ENCODE peak calls at places on chromosome 19, in four cellular contexts. T is neural progenitor cell, B is astrocyte, S is left ventricle myocardium inferior. Y is an unnamed sample. For H3K36me3, the result is how much of the 10 kb centered on the place peaks cover.

GRCh38 chr19:42531313-42531712 is 3.0 kb upstream of the CEACAM1 start:
- DNase-seq in T (no peak), B (no peak), S (no peak), Y (no peak)

GRCh38 chr19:16467581-16467980 is 4.2 kb downstream of the EPS15L1 start:
- DNase-seq in B (no peak), T (no peak), S (peak), Y (no peak)

GRCh38 chr19:15813916-15814315 is 1.5 kb downstream of the OR10H1 start:
- DNase-seq in S (no peak), T (no peak), B (no peak), Y (no peak)

GRCh38 chr19:55344444-55344843 is 4.8 kb downstream of the KMT5C start:
- DNase-seq in B (no peak), T (no peak), S (no peak), Y (no peak)

GRCh38 chr19:33755314-33756020 is 41.2 kb upstream of the KCTD15 start:
- DNase-seq in S (no peak), B (no peak), T (peak), Y (no peak)

GRCh38 chr19:1041835-1042685 is 2.2 kb downstream of the ABCA7 start:
- DNase-seq in B (no peak), S (no peak), T (no peak), Y (no peak)

GRCh38 chr19:17829855-17830566 is 8.7 kb upstream of the INSL3 start:
- DNase-seq in B (peak), T (peak), S (no peak), Y (peak)

GRCh38 chr19:47623921-47624391 is 15.0 kb downstream of the BICRA start:
- DNase-seq in S (no peak), T (no peak), B (no peak), Y (no peak)

GRCh38 chr19:32404213-32404938 is 1.2 kb upstream of the DPY19L3 start:
- DNase-seq in T (peak), S (no peak), B (no peak), Y (peak)

GRCh38 chr19:14769201-14769600 is 9.2 kb downstream of the ADGRE2 start:
- DNase-seq in T (no peak), S (no peak), B (no peak), Y (no peak)

GRCh38 chr19:6697291-6697690 is 23.2 kb downstream of the C3 start:
- DNase-seq in S (no peak), T (no peak), B (no peak), Y (no peak)

GRCh38 chr19:1254081-1254527 is 5.7 kb downstream of the MIDN start:
- DNase-seq in T (no peak), B (no peak), S (no peak), Y (no peak)

GRCh38 chr19:2345794-2346663 is 14.0 kb upstream of the TMPRSS9 start:
- DNase-seq in T (no peak), B (no peak), S (peak), Y (no peak)

GRCh38 chr19:10365518-10365917 is 14.9 kb downstream of the TYK2 start:
- DNase-seq in B (no peak), T (no peak), S (no peak), Y (no peak)

GRCh38 chr19:42132030-42132628 is at the start of gene POU2F2:
- DNase-seq in S (peak), B (no peak), T (peak), Y (no peak)

GRCh38 chr19:3622224-3622623 is 4.4 kb downstream of the CACTIN start:
- DNase-seq in B (no peak), S (no peak), T (no peak), Y (no peak)
- H3K36me3 ChIP-seq in B (under half), S (under half), T (under half), Y (half or more)

GRCh38 chr19:40989453-40989852 is 1.6 kb upstream of the CYP2B6 start:
- DNase-seq in S (no peak), T (no peak), B (no peak), Y (no peak)
- H3K4me3 ChIP-seq in S (no peak), T (no peak), B (no peak), Y (no peak)

GRCh38 chr19:4660181-4660791 is 9.9 kb downstream of the MYDGF start:
- DNase-seq in S (no peak), B (no peak), T (peak), Y (no peak)

GRCh38 chr19:4660993-4661392 is 9.1 kb downstream of the MYDGF start:
- DNase-seq in B (no peak), S (no peak), T (no peak), Y (no peak)

GRCh38 chr19:4662812-4663211 is 7.3 kb downstream of the MYDGF start:
- DNase-seq in B (no peak), S (no peak), T (no peak), Y (no peak)

GRCh38 chr19:4662020-4662695 is 8.0 kb downstream of the MYDGF start:
- DNase-seq in S (no peak), B (no peak), T (no peak), Y (no peak)

GRCh38 chr19:4664642-4665041 is 5.5 kb downstream of the MYDGF start:
- DNase-seq in B (no peak), T (no peak), S (no peak), Y (no peak)
- H3K36me3 ChIP-seq in B (under half), T (under half), S (half or more), Y (half or more)

GRCh38 chr19:45677351-45678230 is 9.6 kb downstream of the GIPR start:
- DNase-seq in B (peak), T (peak), S (peak), Y (peak)
- H3K4me3 ChIP-seq in B (peak), T (peak), S (peak), Y (peak)

GRCh38 chr19:52557231-52557995 is 12.7 kb upstream of the ZNF701 start:
- DNase-seq in S (no peak), B (no peak), T (no peak), Y (no peak)
- H3K36me3 ChIP-seq in S (half or more), B (under half), T (under half), Y (half or more)

DNA sequence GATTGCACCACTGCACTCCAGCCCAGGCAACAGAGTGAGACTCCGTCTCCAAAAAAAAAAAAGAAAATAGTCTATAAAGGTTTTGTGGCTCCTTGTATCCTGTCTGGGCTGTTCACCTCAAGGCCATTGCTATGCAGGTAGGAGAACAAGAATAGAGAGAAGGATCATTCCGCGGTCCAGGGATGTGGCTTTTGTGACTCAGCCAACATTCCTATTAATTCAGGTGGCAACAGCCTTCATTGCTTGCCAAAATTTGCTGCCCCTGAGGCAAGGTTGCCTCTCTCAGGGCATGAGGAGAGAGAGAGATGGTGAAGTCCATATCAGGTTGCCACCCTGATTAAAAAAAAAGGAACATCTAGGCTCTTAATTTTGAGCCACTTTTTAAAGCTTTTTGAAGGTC is 8.0 kb downstream of the ZNF551 start:
- DNase-seq in S (no peak), B (no peak), T (no peak), Y (no peak)
- H3K4me3 ChIP-seq in S (no peak), B (no peak), T (no peak), Y (no peak)

GRCh38 chr19:23516266-23516665 is 121.0 kb upstream of the ZNF91 start:
- DNase-seq in S (no peak), T (no peak), B (no peak), Y (no peak)
- H3K36me3 ChIP-seq in S (under half), T (under half), B (under half), Y (under half)

GRCh38 chr19:39788244-39788643 is 9.6 kb downstream of the LEUTX start:
- DNase-seq in T (no peak), B (no peak), S (no peak), Y (no peak)

GRCh38 chr19:39797083-39797482 is 18.4 kb downstream of the LEUTX start:
- DNase-seq in S (no peak), T (no peak), B (no peak), Y (no peak)

GRCh38 chr19:39796000-39796498 is 17.4 kb downstream of the LEUTX start:
- DNase-seq in B (no peak), T (no peak), S (no peak), Y (no peak)

GRCh38 chr19:39795001-39795400 is 16.3 kb downstream of the LEUTX start:
- DNase-seq in B (no peak), T (no peak), S (no peak), Y (no peak)

GRCh38 chr19:39792999-39793546 is 14.4 kb downstream of the LEUTX start:
- DNase-seq in T (peak), S (peak), B (peak), Y (peak)
- H3K4me3 ChIP-seq in T (peak), S (peak), B (peak), Y (peak)